ENCODE peak calls at places on chromosome 1, in nine cellular contexts. I is GM23338, R is cardiac muscle cell, D is tibial nerve, Q is transverse colon, X is BJ, Z is spleen, S is tibial artery, C is fibroblast of lung. V is an unnamed sample.

GRCh38 chr1:2144501-2145090 is 50.0 kb downstream of the FAAP20 start:
- DNase-seq in R (no peak), S (no peak), Q (no peak), C (no peak), I (no peak), D (no peak), Z (no peak), X (no peak), V (no peak)

GRCh38 chr1:234543442-234544093 is 64.6 kb upstream of the TARBP1 start:
- DNase-seq in Q (peak), X (no peak), R (no peak), Z (no peak), C (no peak), I (no peak), S (no peak), D (no peak), V (no peak)

GRCh38 chr1:20361805-20362381 is 71.2 kb downstream of the VWA5B1 start:
- DNase-seq in I (peak), X (no peak), Q (peak), R (peak), S (no peak), D (no peak), C (peak), Z (peak), V (no peak)

GRCh38 chr1:153818876-153819275 is 43.7 kb downstream of the SLC27A3 start:
- DNase-seq in C (no peak), I (no peak), X (no peak), D (no peak), Q (no peak), Z (no peak), S (no peak), R (no peak), V (no peak)

GRCh38 chr1:186948542-186948941 is 119.8 kb downstream of the PLA2G4A start:
- DNase-seq in R (peak), S (no peak), Z (no peak), X (no peak), C (peak), I (no peak), Q (no peak), D (no peak), V (no peak)

GRCh38 chr1:222006715-222007114 is 264.8 kb upstream of the DUSP10 start:
- DNase-seq in C (no peak), Z (no peak), R (no peak), Q (no peak), X (no peak), D (no peak), I (no peak), S (no peak), V (no peak)

GRCh38 chr1:14778882-14779594 is 180.6 kb downstream of the KAZN start:
- DNase-seq in R (peak), D (no peak), S (no peak), C (no peak), X (no peak), I (peak), Q (peak), Z (no peak), V (no peak)

GRCh38 chr1:159937014-159937750 is 8.2 kb downstream of the IGSF9 start:
- DNase-seq in D (no peak), X (no peak), I (peak), R (no peak), S (no peak), C (no peak), Q (peak), Z (no peak), V (no peak)

GRCh38 chr1:30610917-30611316 is 112.5 kb downstream of the MATN1 start:
- DNase-seq in Q (no peak), Z (no peak), S (peak), X (no peak), I (no peak), D (no peak), C (no peak), R (no peak), V (no peak)

GRCh38 chr1:216032284-216032683 is 391.0 kb downstream of the USH2A start:
- DNase-seq in C (no peak), R (no peak), Q (no peak), Z (no peak), D (no peak), I (no peak), S (no peak), X (no peak), V (no peak)

GRCh38 chr1:216032977-216033376 is 390.3 kb downstream of the USH2A start:
- DNase-seq in D (no peak), Q (no peak), S (no peak), I (no peak), C (peak), Z (no peak), X (no peak), R (no peak), V (no peak)

GRCh38 chr1:216028630-216029029 is 394.6 kb downstream of the USH2A start:
- DNase-seq in C (no peak), R (no peak), D (no peak), Z (no peak), S (no peak), Q (no peak), X (no peak), I (no peak), V (no peak)

DNA sequence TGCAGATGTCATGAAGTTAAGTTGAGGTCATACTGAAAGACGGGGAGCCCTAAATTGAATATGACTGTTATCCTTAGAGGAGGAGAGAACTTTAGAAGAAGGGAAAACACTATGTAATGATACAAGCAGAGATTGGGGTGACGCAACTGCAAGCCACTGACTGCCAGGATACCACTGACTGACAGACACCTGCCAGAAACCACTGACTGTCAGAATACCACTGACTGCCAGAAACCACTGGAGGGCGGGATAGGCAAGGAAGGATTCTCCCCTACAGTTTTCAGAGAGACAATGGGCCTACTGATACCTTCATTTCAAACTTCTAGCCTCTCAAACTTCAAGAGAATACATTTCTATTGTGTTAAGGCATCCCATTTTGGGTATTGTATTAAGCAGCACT is 388.7 kb downstream of the USH2A start:
- DNase-seq in C (no peak), I (peak), D (no peak), S (no peak), Q (no peak), Z (no peak), X (no peak), R (no peak), V (no peak)
- TF ChIP-seq CTCF in C (peak), I (peak), D (no peak), S (no peak), Q (no peak), Z (no peak), X (no peak), R (no peak), V (no peak)

DNA sequence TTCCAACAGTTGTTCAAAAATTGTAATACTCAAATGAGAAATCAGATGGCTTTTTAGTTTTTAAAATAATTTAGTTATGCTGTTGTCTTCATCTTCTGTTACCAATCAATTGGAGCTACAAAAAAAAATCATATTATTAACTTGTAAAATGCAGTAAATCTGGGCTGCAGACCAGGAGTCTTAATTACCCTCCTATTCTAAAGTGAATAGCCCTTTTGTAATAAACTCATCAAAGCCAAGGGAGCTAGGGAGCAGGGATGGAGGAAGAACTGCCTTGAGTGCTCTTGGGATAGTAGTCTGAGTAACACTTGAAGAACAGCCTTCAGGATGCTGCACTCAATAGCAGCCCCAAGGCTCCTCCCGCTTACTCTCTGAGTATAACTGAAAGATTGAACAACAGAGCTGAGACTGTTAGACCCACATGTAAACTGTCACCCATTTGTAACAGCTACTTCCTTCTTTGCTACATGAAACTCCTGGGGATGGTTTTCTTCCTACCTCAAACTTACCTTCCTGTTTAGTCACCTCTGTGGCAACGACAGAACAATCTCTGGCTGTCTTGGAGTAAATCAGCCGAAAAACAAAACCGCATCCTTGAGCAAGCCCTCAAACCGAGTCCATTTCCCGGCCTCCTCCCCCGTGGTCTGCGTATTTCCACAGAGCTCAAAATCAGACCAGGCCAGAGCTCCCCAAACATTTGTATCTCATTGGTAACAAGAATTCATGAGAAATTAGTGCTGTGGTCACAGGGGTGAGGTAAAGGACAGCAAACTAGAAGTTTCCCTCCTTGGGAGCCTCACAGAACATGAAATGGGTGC is 55.9 kb downstream of the CD58 start:
- DNase-seq in I (no peak), S (no peak), D (no peak), R (peak), C (peak), Z (peak), Q (no peak), X (no peak), V (no peak)
- H3K4me3 ChIP-seq in I (no peak), S (no peak), D (no peak), R (no peak), C (no peak), Z (no peak), Q (no peak), X (no peak), V (no peak)

DNA sequence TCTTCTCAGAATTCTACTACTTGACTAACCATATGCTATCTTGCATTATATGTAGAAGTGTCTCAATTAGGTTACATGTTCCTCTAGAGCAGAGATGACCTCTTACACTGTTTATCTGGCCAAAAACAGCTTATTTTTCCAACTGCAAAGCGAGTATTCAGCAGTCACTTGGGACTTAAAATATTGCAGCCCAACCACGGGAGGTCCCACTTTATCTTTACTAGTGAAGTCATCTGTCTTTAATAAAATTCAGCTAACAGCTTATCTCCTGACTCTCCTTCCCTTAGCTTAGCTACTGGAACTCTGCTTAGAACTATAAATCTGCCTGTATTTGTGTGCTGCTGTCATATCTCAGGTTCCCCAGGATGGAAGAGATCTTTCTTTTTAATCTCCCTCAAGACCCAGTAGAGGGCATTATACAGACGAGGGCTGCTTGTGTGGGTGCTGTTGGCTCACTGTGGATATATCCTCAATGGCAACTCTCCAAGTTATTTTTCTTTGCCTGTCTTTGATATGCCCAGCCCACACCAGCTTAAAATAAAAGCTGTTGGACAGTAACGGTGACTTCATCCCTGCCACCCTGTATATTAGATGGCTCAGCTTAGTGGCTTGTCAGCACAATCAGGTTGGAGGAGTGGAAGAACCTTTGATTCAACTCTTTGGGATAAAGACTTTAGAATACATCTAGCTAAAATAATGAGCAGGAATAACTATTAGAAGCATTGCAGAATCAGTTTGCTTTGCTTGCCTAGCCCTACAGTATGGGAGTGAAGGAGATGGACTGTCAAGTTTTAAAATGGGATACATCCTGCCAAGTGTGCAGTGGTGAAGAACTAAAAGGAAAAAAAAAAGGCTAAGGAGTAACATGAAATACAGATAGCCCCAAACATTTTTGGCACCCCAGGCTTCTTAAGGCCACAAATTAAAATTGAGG is 9.6 kb downstream of the ENSA start:
- DNase-seq in I (no peak), D (no peak), R (peak), C (peak), S (no peak), Z (no peak), X (no peak), Q (no peak), V (peak)
- TF ChIP-seq CTCF in I (peak), D (peak), R (peak), C (peak), S (peak), Z (no peak), X (peak), Q (peak), V (peak)

DNA sequence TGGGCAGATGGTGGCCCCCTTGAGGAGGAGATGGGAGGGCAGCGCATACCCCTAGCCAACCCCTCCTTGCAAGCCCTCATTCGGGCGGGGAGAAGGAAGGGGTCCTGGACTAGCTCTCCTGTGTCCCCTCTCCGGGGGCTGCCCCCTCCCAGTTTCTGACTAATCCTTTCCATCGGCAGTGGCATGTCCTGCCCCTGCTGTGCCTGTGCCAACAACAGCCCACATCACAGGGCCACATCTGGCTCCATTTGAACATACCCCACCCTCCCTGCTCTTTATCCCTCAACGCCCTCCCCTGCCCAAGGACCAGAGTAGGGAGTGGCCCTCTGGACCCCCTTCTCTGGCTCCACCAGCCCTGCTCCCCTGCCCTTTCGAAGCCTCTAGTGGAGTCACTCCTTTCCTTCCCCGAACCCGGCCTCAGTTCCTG is 11.0 kb upstream of the LMNA start:
- DNase-seq in R (peak), S (peak), I (no peak), Q (peak), D (no peak), X (no peak), Z (no peak), C (peak), V (peak)
- H3K4me3 ChIP-seq in R (no peak), S (no peak), I (no peak), Q (no peak), D (no peak), X (no peak), Z (no peak), C (no peak), V (peak)

DNA sequence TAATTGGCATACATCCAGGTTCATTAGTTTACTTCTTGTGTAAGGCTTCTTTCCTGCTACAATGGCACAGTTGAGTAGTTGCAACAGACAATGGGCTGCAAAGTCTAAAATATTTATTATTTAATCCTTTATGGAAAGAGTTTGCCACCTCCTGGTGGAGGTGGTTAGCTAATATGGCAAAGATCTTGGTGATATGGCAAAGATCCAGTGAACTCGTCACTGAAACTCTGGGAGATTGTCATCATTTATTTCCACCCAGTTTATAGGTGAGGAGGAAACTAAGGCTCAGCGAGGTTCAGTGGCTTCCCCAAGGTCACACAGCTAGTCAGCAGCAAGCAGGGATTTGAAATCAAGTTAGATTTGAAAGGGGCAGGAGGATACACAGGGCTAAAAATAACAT is 16.1 kb upstream of the IFFO2 start:
- DNase-seq in C (no peak), X (no peak), R (peak), S (peak), D (no peak), Q (no peak), Z (no peak), I (no peak), V (no peak)
- TF ChIP-seq CTCF in C (peak), X (peak), R (peak), S (peak), D (peak), Q (no peak), Z (peak), I (peak), V (peak)

GRCh38 chr1:179145521-179145920 is 63.7 kb downstream of the TOR3A start:
- DNase-seq in D (no peak), Z (no peak), C (no peak), R (no peak), Q (no peak), I (no peak), X (no peak), S (no peak), V (no peak)

GRCh38 chr1:179143332-179143731 is 61.5 kb downstream of the TOR3A start:
- DNase-seq in C (peak), Q (no peak), Z (no peak), D (no peak), I (no peak), S (no peak), R (peak), X (peak), V (peak)

GRCh38 chr1:179141592-179142244 is 59.8 kb downstream of the TOR3A start:
- DNase-seq in R (peak), S (no peak), Z (no peak), C (peak), D (no peak), I (no peak), Q (no peak), X (no peak), V (no peak)

GRCh38 chr1:179144621-179145020 is 62.8 kb downstream of the TOR3A start:
- DNase-seq in X (no peak), I (no peak), Z (no peak), C (peak), R (no peak), Q (no peak), S (no peak), D (no peak), V (no peak)

DNA sequence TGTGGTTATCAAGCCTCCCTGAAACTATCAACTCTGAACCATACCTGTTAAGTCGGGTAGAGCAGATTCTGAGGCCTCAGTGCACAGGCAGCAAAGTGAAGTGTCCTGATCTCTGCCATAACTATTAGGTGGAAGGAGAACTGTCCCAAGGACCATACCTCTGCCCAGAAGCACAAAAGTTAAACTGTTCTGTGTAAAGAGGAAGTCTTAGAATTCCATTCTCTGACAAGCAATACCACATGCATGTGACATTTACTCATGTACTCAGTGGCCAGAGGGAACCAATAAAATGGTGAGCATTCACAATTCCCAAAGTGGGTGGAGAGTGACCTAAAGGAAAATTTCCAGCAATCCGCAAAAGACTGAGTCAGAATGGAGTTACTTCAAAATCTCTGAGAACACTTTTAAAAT is 61.0 kb downstream of the TOR3A start:
- DNase-seq in X (peak), Q (no peak), C (peak), Z (no peak), R (peak), S (no peak), D (no peak), I (no peak), V (peak)
- H3K4me3 ChIP-seq in X (peak), Q (no peak), C (peak), Z (no peak), R (no peak), S (peak), D (peak), I (no peak), V (peak)